ENCODE peak calls at places on chromosomes 13 and 19, in four cellular contexts. B is RWPE2, X is fibroblast of lung, N is bronchial epithelial cell. I is an unnamed sample.
A peak's percentile ranks its signal among the peaks of the same experiment; 100 is the strongest.

GRCh38 chr13:44416297-44416696 is 42.7 kb downstream of the SERP2 start:
- DNase-seq in X (no peak), N (no peak), B (no peak), I (no peak)

GRCh38 chr13:105778196-105778595 is 757.3 kb downstream of the EFNB2 start:
- DNase-seq in N (peak; percentile 59), X (peak; percentile 33), B (no peak), I (no peak)

GRCh38 chr13:27853871-27854270 is 61.6 kb downstream of the GSX1 start:
- DNase-seq in B (no peak), X (no peak), N (no peak), I (no peak)

GRCh38 chr13:98443329-98443728 is 133.6 kb downstream of the STK24 start:
- DNase-seq in B (peak; percentile 85), N (peak; percentile 82), X (peak; percentile 78), I (peak; percentile 71)

GRCh38 chr13:105642511-105642958 is 892.9 kb downstream of the EFNB2 start:
- DNase-seq in N (peak; percentile 38), B (no peak), X (no peak), I (no peak)

GRCh38 chr19:49843265-49843664 is 7.7 kb upstream of the PTOV1 start:
- DNase-seq in B (no peak), X (no peak), N (no peak), I (no peak)

GRCh38 chr19:36013280-36014028 is 559 bp downstream of the ALKBH6 start:
- DNase-seq in B (no peak), N (no peak), X (no peak), I (no peak)

GRCh38 chr13:101417043-101417406 is 717 bp upstream of the NALCN start:
- DNase-seq in N (peak; percentile 76), B (no peak), X (peak; percentile 52), I (peak; percentile 67)

GRCh38 chr13:42405665-42406390 is 133.9 kb downstream of the AKAP11 start:
- DNase-seq in N (peak; percentile 85), B (peak; percentile 57), X (no peak), I (peak; percentile 16)

GRCh38 chr13:78040431-78040830 is 121.8 kb upstream of the EDNRB start:
- DNase-seq in N (no peak), X (no peak), B (no peak), I (no peak)

GRCh38 chr13:96003304-96003703 is 49.9 kb downstream of the UGGT2 start:
- DNase-seq in X (peak; percentile 8), B (no peak), N (peak; percentile 11), I (peak; percentile 17)

GRCh38 chr19:5380215-5380919 is 39.8 kb upstream of the PTPRS start:
- DNase-seq in X (no peak), B (no peak), N (no peak), I (no peak)
- H3K4me3 ChIP-seq in X (no peak overlapping the region), B (no peak overlapping the region), N (no peak overlapping the region), I (no peak overlapping the region)

GRCh38 chr13:58712191-58712590 is 1080.6 kb downstream of the PCDH17 start:
- DNase-seq in X (no peak), B (no peak), N (no peak), I (no peak)
- TF ChIP-seq CTCF in X (no peak), B (no peak), N (no peak), I (no peak)

DNA sequence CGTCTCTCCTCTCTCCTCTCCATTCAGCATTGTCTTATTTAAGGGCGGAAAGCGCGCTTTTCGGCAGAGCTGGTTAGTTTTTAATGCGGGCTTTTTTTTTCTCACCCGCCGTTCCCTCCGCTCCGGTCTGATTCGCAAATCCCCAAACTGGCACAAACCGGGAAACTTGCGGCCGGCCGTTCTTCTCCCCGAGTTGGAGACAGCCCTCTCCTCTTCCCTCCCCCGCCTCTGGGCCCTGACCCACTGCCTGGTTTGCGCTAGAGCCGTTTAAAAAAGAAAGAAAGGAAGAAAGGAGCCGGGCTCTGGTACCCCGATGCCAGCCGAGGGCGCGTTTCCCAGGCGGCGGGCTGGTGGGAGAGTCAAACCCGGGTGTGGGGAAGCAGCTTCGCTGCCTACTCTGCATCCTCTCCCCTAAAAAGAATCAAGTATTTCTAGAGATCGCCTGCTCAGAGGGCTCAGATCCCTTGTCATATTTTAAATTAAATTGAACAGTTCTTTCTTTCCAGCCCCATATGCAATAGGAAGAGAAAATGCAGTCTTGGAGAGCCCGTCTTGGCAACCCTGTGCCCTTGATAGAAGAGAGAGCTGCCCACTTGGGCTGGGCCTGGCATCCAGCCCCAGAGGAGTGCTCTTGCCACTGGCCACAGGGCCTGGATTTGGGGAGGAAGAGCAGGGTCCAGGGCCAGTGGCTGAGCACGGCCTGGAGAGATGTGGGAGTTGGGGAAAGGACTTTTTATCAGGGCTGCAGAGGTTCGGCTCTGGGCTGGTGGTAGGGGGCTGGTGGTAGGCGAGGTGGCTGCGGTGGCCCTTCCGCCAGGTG is 19.0 kb downstream of the NFIX start:
- DNase-seq in B (no peak), N (no peak), X (peak; percentile 23), I (peak; percentile 66)
- H3K4me3 ChIP-seq in B (peak overlapping the region; percentile 23), N (no peak overlapping the region), X (peak overlapping the region; percentile 63), I (peak overlapping the region; percentile 63)

GRCh38 chr19:47157455-47158321 is 27.1 kb downstream of the SAE1 start:
- DNase-seq in N (peak; percentile 42), B (no peak), X (peak; percentile 51), I (peak; percentile 90)
- TF ChIP-seq CTCF in N (no peak), B (no peak), X (no peak), I (peak; percentile 37)

DNA sequence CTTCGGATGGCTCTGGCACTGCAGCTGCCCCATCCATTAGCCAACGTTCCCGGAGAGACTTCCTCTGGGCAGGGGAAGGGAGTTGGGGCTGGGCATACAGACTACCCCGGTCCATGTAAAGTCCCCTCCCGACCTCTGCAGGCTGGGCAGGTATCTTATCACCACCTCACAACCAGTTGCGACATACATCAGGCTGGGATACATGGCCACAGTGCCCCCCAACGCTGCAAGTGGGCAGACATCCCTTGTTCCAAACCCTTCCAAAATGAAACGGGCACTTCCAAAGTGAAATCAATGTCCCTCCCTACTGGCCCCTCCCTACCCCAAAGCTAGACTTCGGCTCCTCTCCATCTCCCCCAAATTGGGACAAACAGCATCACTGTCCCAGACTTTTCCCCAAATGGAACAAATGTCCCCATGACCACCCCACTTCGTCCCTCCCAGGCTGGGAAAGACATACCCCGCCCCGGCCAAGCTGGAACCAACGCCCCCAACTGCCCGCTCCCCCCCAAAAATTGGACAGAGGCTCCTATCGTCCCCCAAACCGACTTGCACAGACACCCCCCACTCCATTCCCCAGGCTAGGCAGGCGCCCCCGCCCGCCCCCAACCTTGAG is 5.0 kb downstream of the PALM3 start:
- DNase-seq in B (no peak), N (no peak), X (no peak), I (no peak)
- H3K4me3 ChIP-seq in B (no peak overlapping the region), N (no peak overlapping the region), X (no peak overlapping the region), I (peak overlapping the region; percentile 44)

GRCh38 chr19:13083008-13083404 is 19.7 kb downstream of the LYL1 start:
- DNase-seq in N (no peak), X (no peak), B (no peak), I (no peak)
- TF ChIP-seq CTCF in N (no peak), X (no peak), B (no peak), I (no peak)

GRCh38 chr19:13024126-13024957 is 29.1 kb downstream of the NFIX start:
- DNase-seq in N (no peak), B (no peak), X (no peak), I (peak; percentile 50)
- H3K4me3 ChIP-seq in N (peak overlapping the region; percentile 30), B (peak overlapping the region; percentile 28), X (peak overlapping the region; percentile 73), I (peak overlapping the region; percentile 86)

GRCh38 chr19:58406818-58407657 is 1.4 kb upstream of the ZNF584 start:
- DNase-seq in N (peak; percentile 33), B (no peak), X (no peak), I (no peak)
- TF ChIP-seq CTCF in N (peak; percentile 61), B (peak; percentile 27), X (peak; percentile 38), I (peak; percentile 33)

GRCh38 chr19:1668339-1669123 is 16.1 kb upstream of the TCF3 start:
- DNase-seq in X (peak; percentile 9), N (no peak), B (peak; percentile 52), I (peak; percentile 21)
- H3K4me3 ChIP-seq in X (no peak overlapping the region), N (no peak overlapping the region), B (no peak overlapping the region), I (no peak overlapping the region)

GRCh38 chr19:8335343-8336071 is 7.6 kb downstream of the KANK3 start:
- DNase-seq in B (no peak), N (no peak), X (no peak), I (no peak)
- TF ChIP-seq CTCF in B (peak; percentile 39), N (peak; percentile 32), X (no peak), I (no peak)

I was measured in fibroblast of the aortic adventitia.